ENCODE peak calls at places on chromosomes 16 and 17, in nine cellular contexts. G, W, B, P, S, U, O, T and V are unnamed samples.

GRCh38 chr16:64397042-64397441 is 724.8 kb downstream of the CDH11 start:
- DNase-seq in U (no peak), T (no peak), W (no peak), S (no peak), P (no peak), B (no peak), O (no peak), G (no peak), V (no peak)

GRCh38 chr17:19262650-19263620 is 25.8 kb downstream of the EPN2 start:
- DNase-seq in P (no peak), W (no peak), S (no peak), O (peak), B (no peak), T (no peak), U (no peak), G (no peak), V (no peak)

GRCh38 chr17:72467841-72468653 is 347.2 kb downstream of the SOX9 start:
- DNase-seq in T (no peak), S (no peak), P (no peak), U (no peak), G (no peak), O (peak), B (peak), W (no peak), V (no peak)

GRCh38 chr17:28827672-28828071 is 14.9 kb downstream of the FAM222B start:
- DNase-seq in P (no peak), U (no peak), T (no peak), B (no peak), O (no peak), G (no peak), S (no peak), W (no peak), V (no peak)

GRCh38 chr17:74432484-74433391 is 850 bp downstream of the GPRC5C start:
- DNase-seq in P (no peak), G (no peak), W (no peak), T (no peak), O (no peak), U (no peak), B (peak), S (no peak), V (no peak)

GRCh38 chr16:55324491-55325447 is 766 bp downstream of the IRX6 start:
- DNase-seq in T (no peak), P (no peak), G (no peak), U (no peak), O (peak), S (no peak), B (peak), W (no peak), V (no peak)

GRCh38 chr17:8150194-8151119 is 1.7 kb downstream of the PER1 start:
- DNase-seq in W (no peak), G (peak), O (no peak), T (no peak), S (no peak), P (no peak), B (no peak), U (no peak), V (no peak)

GRCh38 chr17:8284126-8284525 is 4.3 kb upstream of the RANGRF start:
- DNase-seq in O (no peak), W (no peak), T (no peak), U (no peak), S (no peak), B (no peak), P (no peak), G (no peak), V (no peak)

GRCh38 chr16:78936060-78936459 is 664.5 kb downstream of the MAF start:
- DNase-seq in G (no peak), B (no peak), P (no peak), T (no peak), W (no peak), U (no peak), O (no peak), S (no peak), V (no peak)

GRCh38 chr16:87691686-87692079 is 74.1 kb downstream of the KLHDC4 start:
- DNase-seq in O (no peak), U (no peak), S (no peak), B (no peak), G (no peak), W (no peak), P (no peak), T (no peak), V (no peak)

GRCh38 chr16:1691276-1691675 is 13.2 kb downstream of the JPT2 start:
- DNase-seq in O (no peak), G (no peak), W (no peak), T (no peak), B (no peak), P (no peak), U (no peak), S (no peak), V (no peak)

GRCh38 chr17:3556905-3557767 is 476 bp downstream of the TRPV3 start:
- DNase-seq in O (no peak), S (no peak), W (no peak), U (no peak), G (no peak), T (no peak), P (no peak), B (peak), V (no peak)

GRCh38 chr17:50482516-50482915 is 3.9 kb downstream of the RSAD1 start:
- DNase-seq in P (peak), T (peak), S (peak), W (peak), O (peak), G (peak), B (peak), U (peak), V (peak)

GRCh38 chr16:84503751-84504395 is 586 bp downstream of the MEAK7 start:
- DNase-seq in B (no peak), U (peak), O (no peak), T (no peak), W (no peak), S (no peak), P (no peak), G (no peak), V (peak)

GRCh38 chr17:26809033-26809432 is 484.9 kb upstream of the WSB1 start:
- DNase-seq in T (no peak), S (no peak), P (no peak), O (no peak), W (no peak), U (no peak), G (no peak), B (no peak), V (no peak)

GRCh38 chr17:19433240-19433639 is 22.2 kb downstream of the RNF112 start:
- DNase-seq in U (no peak), P (no peak), G (no peak), B (no peak), O (no peak), W (no peak), T (no peak), S (no peak), V (no peak)

GRCh38 chr17:78255953-78256704 is 24.7 kb downstream of the TMEM235 start:
- DNase-seq in G (no peak), O (no peak), P (no peak), U (no peak), S (no peak), T (no peak), W (no peak), B (no peak), V (no peak)

GRCh38 chr16:54291107-54291980 is 4.8 kb upstream of the IRX3 start:
- DNase-seq in O (no peak), S (no peak), G (no peak), B (peak), W (no peak), T (no peak), U (no peak), P (no peak), V (no peak)

GRCh38 chr17:77391668-77392375 is 251.1 kb downstream of the SEC14L1 start:
- DNase-seq in G (no peak), S (no peak), U (peak), W (no peak), O (peak), T (peak), B (peak), P (no peak), V (no peak)

GRCh38 chr16:57069635-57070350 is 22.6 kb upstream of the CPNE2 start:
- DNase-seq in P (no peak), O (no peak), W (no peak), T (no peak), S (no peak), B (no peak), G (no peak), U (no peak), V (no peak)

GRCh38 chr16:81077077-81077940 is at the start of gene C16orf46:
- DNase-seq in P (peak), W (peak), S (peak), G (peak), B (peak), U (peak), O (peak), T (peak), V (peak)

GRCh38 chr17:66654341-66654740 is 180.6 kb upstream of the CACNG5 start:
- DNase-seq in S (no peak), U (no peak), T (no peak), W (no peak), G (no peak), B (no peak), O (peak), P (peak), V (peak)

GRCh38 chr16:29303520-29303919 is 103.0 kb downstream of the NPIPB11 start:
- DNase-seq in U (no peak), O (no peak), T (no peak), G (no peak), B (no peak), P (no peak), S (no peak), W (no peak), V (no peak)

GRCh38 chr16:48611329-48612137 is 1.6 kb upstream of the N4BP1 start:
- DNase-seq in U (peak), O (no peak), W (peak), B (peak), S (peak), G (peak), T (no peak), P (no peak), V (no peak)

GRCh38 chr17:57665128-57665527 is 80.0 kb downstream of the CCDC182 start:
- DNase-seq in W (no peak), U (no peak), B (peak), G (no peak), S (no peak), O (peak), T (no peak), P (no peak), V (no peak)

GRCh38 chr17:29844339-29845048 is 85.5 kb downstream of the SSH2 start:
- DNase-seq in B (no peak), P (no peak), T (no peak), G (no peak), O (no peak), U (no peak), W (no peak), S (no peak), V (no peak)

GRCh38 chr16:1763521-1764511 is 7.5 kb downstream of the NME3 start:
- DNase-seq in U (no peak), W (no peak), O (no peak), T (no peak), S (no peak), B (peak), G (no peak), P (no peak), V (no peak)

GRCh38 chr16:68073902-68074760 is 11.0 kb upstream of the NFATC3 start:
- DNase-seq in O (no peak), B (no peak), G (no peak), W (no peak), U (no peak), P (no peak), T (no peak), S (no peak), V (no peak)

GRCh38 chr16:66948034-66948821 is 12.8 kb upstream of the CES3 start:
- DNase-seq in W (no peak), U (peak), G (peak), P (no peak), T (no peak), B (no peak), O (no peak), S (no peak), V (no peak)

GRCh38 chr16:51880776-51881175 is 666.2 kb downstream of the TOX3 start:
- DNase-seq in P (no peak), T (peak), O (peak), W (no peak), U (no peak), B (no peak), S (no peak), G (no peak), V (no peak)

GRCh38 chr17:67246648-67247415 is 1.8 kb upstream of the HELZ start:
- DNase-seq in P (no peak), U (peak), W (no peak), T (no peak), O (no peak), S (no peak), G (no peak), B (peak), V (no peak)

GRCh38 chr17:21034350-21035235 is 8.2 kb downstream of the USP22 start:
- DNase-seq in P (peak), B (no peak), W (no peak), S (no peak), U (peak), O (no peak), G (peak), T (no peak), V (peak)

GRCh38 chr16:64657316-64658011 is 464.4 kb downstream of the CDH11 start:
- DNase-seq in U (no peak), P (no peak), W (no peak), O (no peak), G (no peak), T (no peak), B (no peak), S (no peak), V (no peak)